ENCODE peak calls at places on chromosomes 7 and 10, in four cellular contexts. E is prostate gland, H is stomach, O is upper lobe of left lung. P is an unnamed sample.

GRCh38 chr10:112208981-112209380 is 25.4 kb upstream of the GPAM start:
- DNase-seq in E (no peak), H (no peak), O (no peak), P (no peak)

GRCh38 chr10:111146025-111146640 is 69.3 kb downstream of the ADRA2A start:
- DNase-seq in E (no peak), H (no peak), O (no peak), P (no peak)

GRCh38 chr7:112001089-112001826 is 204.9 kb downstream of the DOCK4 start:
- DNase-seq in E (no peak), H (no peak), O (no peak), P (no peak)

GRCh38 chr10:117373848-117374505 is 1.3 kb downstream of the PDZD8 start:
- DNase-seq in E (peak; percentile 25), H (peak; percentile 62), O (peak; percentile 84), P (peak; percentile 88)

GRCh38 chr7:28350610-28351009 is 61.7 kb upstream of the CREB5 start:
- DNase-seq in E (no peak), H (no peak), O (no peak), P (no peak)

GRCh38 chr7:153454283-153454682 is 597.9 kb upstream of the DPP6 start:
- DNase-seq in E (no peak), H (no peak), O (no peak), P (no peak)

GRCh38 chr7:98387136-98387535 is 13.8 kb downstream of the BAIAP2L1 start:
- DNase-seq in E (no peak), H (no peak), O (no peak), P (peak; percentile 14)

GRCh38 chr10:119342017-119342734 is 134.8 kb downstream of the GRK5 start:
- DNase-seq in E (no peak), H (no peak), O (no peak), P (peak; percentile 74)

GRCh38 chr10:95963992-95964391 is 56.2 kb downstream of the CC2D2B start:
- DNase-seq in E (no peak), H (no peak), O (no peak), P (no peak)

GRCh38 chr10:13612654-13613373 is 26.0 kb downstream of the PRPF18 start:
- DNase-seq in E (no peak), H (no peak), O (no peak), P (no peak)

GRCh38 chr10:109358325-109358724 is 565.0 kb downstream of the XPNPEP1 start:
- DNase-seq in E (no peak), H (no peak), O (no peak), P (no peak)

GRCh38 chr7:25926009-25926408 is 226.0 kb upstream of the NFE2L3 start:
- DNase-seq in E (no peak), H (peak; percentile 51), O (no peak), P (no peak)

GRCh38 chr7:99648843-99649242 is 31.0 kb downstream of the CYP3A5 start:
- DNase-seq in E (no peak), H (no peak), O (no peak), P (no peak)

GRCh38 chr7:25835191-25835590 is 316.8 kb upstream of the NFE2L3 start:
- DNase-seq in E (no peak), H (no peak), O (no peak), P (no peak)

GRCh38 chr7:31814187-31814586 is 127.2 kb downstream of the PPP1R17 start:
- DNase-seq in E (no peak), H (no peak), O (no peak), P (no peak)

GRCh38 chr10:8187171-8187666 is 132.7 kb downstream of the GATA3 start:
- DNase-seq in E (no peak), H (no peak), O (no peak), P (no peak)

GRCh38 chr7:158001621-158002320 is 585.9 kb downstream of the PTPRN2 start:
- DNase-seq in E (peak; percentile 40), H (no peak), O (peak; percentile 67), P (peak; percentile 65)

GRCh38 chr10:123966896-123967231 is 75.3 kb upstream of the CPXM2 start:
- DNase-seq in E (no peak), H (no peak), O (no peak), P (no peak)
- H3K27me3 ChIP-seq in E (peaks cover 20% of the 10 kb centered on the region), H (no peaks in the 10 kb centered on the region), O (no peaks in the 10 kb centered on the region), P (peaks cover 91% of the 10 kb centered on the region)

DNA sequence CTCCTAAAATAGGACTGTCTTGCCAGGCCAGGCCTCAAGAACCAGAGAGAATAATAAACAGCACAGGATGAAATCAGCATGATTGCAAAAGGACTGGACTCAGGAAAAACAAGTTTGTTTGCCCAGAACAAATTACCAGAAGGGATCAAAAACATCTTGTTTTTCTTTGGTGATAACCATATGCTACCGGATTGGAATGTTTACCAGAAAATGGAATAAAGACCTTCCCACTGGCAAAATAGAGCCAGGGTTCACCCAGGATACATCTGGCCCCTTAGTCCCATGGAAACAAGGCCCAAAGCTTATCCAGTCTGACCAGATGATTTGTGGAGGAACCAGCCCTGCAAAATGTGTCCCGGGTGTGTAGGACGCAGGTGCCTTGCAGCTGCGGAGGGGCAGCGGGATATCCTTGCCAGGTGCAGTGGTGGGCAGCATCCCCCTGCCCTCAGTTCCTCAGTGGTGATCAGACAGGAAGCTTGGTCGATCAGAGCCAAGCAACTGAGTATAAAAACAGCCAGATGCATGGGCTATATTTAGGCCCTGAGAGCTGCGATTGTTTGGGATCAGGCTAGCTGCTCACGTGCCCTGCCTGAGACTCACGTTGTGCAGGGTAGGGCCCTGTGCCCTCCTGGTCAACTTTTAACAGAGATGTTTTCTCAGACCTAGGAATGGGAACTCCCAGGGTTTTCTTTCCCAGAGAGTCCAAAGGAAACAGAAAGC is 4.6 kb upstream of the ZNF22 start:
- DNase-seq in E (no peak), H (peak; percentile 71), O (no peak), P (no peak)
- TF ChIP-seq POLR2AphosphoS5 in E (peak; percentile 39), H (peak; percentile 51), O (no peak), P (peak; percentile 50)

GRCh38 chr10:75405201-75406143 is 3.9 kb upstream of the ZNF503 start:
- DNase-seq in E (peak; percentile 62), H (peak; percentile 82), O (peak; percentile 90), P (no peak)
- H3K27me3 ChIP-seq in E (no peaks in the 10 kb centered on the region), H (no peaks in the 10 kb centered on the region), O (no peaks in the 10 kb centered on the region), P (peaks cover 45% of the 10 kb centered on the region)

DNA sequence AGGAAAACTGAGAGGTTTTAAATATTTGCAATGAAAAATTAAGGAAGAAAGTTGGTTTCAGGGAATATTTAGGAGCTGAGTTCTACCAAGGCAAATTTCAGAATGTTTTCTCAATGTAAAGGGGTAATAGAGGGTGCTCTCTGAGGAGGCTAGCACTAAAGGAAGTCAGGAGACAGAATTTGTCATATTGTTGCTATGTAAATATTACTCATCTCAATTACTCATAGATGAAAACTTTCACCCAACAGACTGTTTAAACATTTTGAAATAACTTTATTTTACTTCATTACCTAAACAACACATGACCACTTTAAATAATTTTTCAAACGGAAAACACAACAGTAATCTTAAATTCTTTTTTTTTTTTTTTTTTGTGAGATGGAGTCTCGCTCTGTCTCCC is 274.8 kb upstream of the NRG3 start:
- DNase-seq in E (no peak), H (no peak), O (no peak), P (no peak)
- TF ChIP-seq POLR2AphosphoS5 in E (no peak), H (no peak), O (no peak), P (no peak)

GRCh38 chr10:51076442-51076841 is 2.2 kb downstream of the PRKG1 start:
- DNase-seq in E (no peak), H (no peak), O (no peak), P (no peak)

GRCh38 chr10:51077507-51077906 is 3.2 kb downstream of the PRKG1 start:
- DNase-seq in E (no peak), H (no peak), O (no peak), P (no peak)

GRCh38 chr10:51073461-51074237 is 638 bp upstream of the PRKG1 start:
- DNase-seq in E (peak; percentile 11), H (peak; percentile 37), O (peak; percentile 60), P (peak; percentile 68)

GRCh38 chr10:51074238-51075028 is at the start of gene PRKG1:
- DNase-seq in E (peak; percentile 75), H (peak; percentile 77), O (peak; percentile 89), P (peak; percentile 79)

DNA sequence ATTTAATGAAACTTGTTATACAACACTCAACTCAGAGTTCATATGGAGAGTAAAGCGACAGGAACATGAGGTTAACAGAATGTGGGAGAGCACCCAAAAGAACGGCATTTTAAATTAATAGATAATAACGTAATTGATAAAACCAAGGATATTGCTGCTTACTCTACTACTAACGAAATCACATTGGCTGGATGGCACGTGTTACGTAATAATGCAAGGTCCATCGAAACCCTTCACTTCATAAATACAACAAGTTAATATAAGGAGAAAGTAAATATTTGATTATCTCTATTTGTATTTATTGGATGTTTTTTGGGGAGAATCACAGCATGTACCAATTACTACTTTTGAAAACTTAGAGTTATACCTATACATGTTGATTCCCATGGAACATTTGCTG is 1.5 kb downstream of the PRKG1 start:
- DNase-seq in E (no peak), H (no peak), O (no peak), P (no peak)
- H3K27me3 ChIP-seq in E (no peaks in the 10 kb centered on the region), H (no peaks in the 10 kb centered on the region), O (no peaks in the 10 kb centered on the region), P (peaks cover 18% of the 10 kb centered on the region)

GRCh38 chr10:12483996-12484944 is 134.9 kb downstream of the CAMK1D start:
- DNase-seq in E (no peak), H (no peak), O (no peak), P (peak; percentile 63)

GRCh38 chr10:12480440-12480839 is 131.1 kb downstream of the CAMK1D start:
- DNase-seq in E (no peak), H (no peak), O (no peak), P (no peak)

GRCh38 chr10:12482586-12482985 is 133.2 kb downstream of the CAMK1D start:
- DNase-seq in E (no peak), H (no peak), O (no peak), P (peak; percentile 25)

GRCh38 chr10:12479924-12480323 is 130.6 kb downstream of the CAMK1D start:
- DNase-seq in E (no peak), H (no peak), O (no peak), P (peak; percentile 23)

GRCh38 chr10:12481956-12482355 is 132.6 kb downstream of the CAMK1D start:
- DNase-seq in E (no peak), H (no peak), O (no peak), P (peak; percentile 24)
- TF ChIP-seq POLR2AphosphoS5 in E (no peak), H (no peak), O (no peak), P (no peak)

GRCh38 chr7:50974240-50974639 is 191.5 kb upstream of the GRB10 start:
- DNase-seq in E (no peak), H (no peak), O (no peak), P (no peak)

GRCh38 chr7:50981743-50982142 is 199.0 kb upstream of the GRB10 start:
- DNase-seq in E (no peak), H (no peak), O (no peak), P (no peak)

GRCh38 chr7:50982626-50983025 is 199.9 kb upstream of the GRB10 start:
- DNase-seq in E (no peak), H (no peak), O (no peak), P (no peak)

GRCh38 chr7:50976064-50976463 is 193.4 kb upstream of the GRB10 start:
- DNase-seq in E (no peak), H (no peak), O (no peak), P (no peak)

GRCh38 chr7:50978633-50979215 is 196.0 kb upstream of the GRB10 start:
- DNase-seq in E (no peak), H (no peak), O (no peak), P (no peak)
- H3K27me3 ChIP-seq in E (no peaks in the 10 kb centered on the region), H (no peaks in the 10 kb centered on the region), O (no peaks in the 10 kb centered on the region), P (peaks cover 9% of the 10 kb centered on the region)

P was measured in spleen.